ENCODE peak calls at places on chromosomes 2 and 18, in seven cellular contexts. P, B, L, C, X, K and F are unnamed samples.

GRCh38 chr2:119157850-119158511 is 570 bp downstream of the C1QL2 start:
- DNase-seq in P (no peak), B (no peak), L (no peak), C (no peak), X (no peak), K (no peak), F (no peak)

GRCh38 chr2:71789556-71790219 is 336.3 kb downstream of the DYSF start:
- DNase-seq in P (no peak), B (no peak), L (no peak), C (no peak), X (no peak), K (no peak), F (no peak)

GRCh38 chr18:3442894-3443293 is 7.1 kb upstream of the TGIF1 start:
- DNase-seq in P (no peak), B (no peak), L (no peak), C (no peak), X (no peak), K (no peak), F (no peak)

GRCh38 chr18:48825101-48825745 is 125.5 kb downstream of the SMAD7 start:
- DNase-seq in P (no peak), B (no peak), L (peak), C (no peak), X (peak), K (no peak), F (no peak)

GRCh38 chr2:143034292-143035074 is 94.7 kb upstream of the ARHGAP15 start:
- DNase-seq in P (peak), B (peak), L (no peak), C (peak), X (no peak), K (peak), F (peak)

GRCh38 chr2:150700731-150701130 is 213.3 kb upstream of the RND3 start:
- DNase-seq in P (no peak), B (no peak), L (no peak), C (no peak), X (no peak), K (no peak), F (no peak)

GRCh38 chr2:15058015-15058414 is 425.5 kb downstream of the LRATD1 start:
- DNase-seq in P (peak), B (no peak), L (no peak), C (peak), X (no peak), K (no peak), F (peak)

GRCh38 chr2:125169022-125169763 is 1144.1 kb downstream of the CNTNAP5 start:
- DNase-seq in P (no peak), B (no peak), L (no peak), C (no peak), X (no peak), K (no peak), F (no peak)

GRCh38 chr2:233353769-233354499 is at the start of gene DGKD:
- DNase-seq in P (peak), B (no peak), L (no peak), C (peak), X (peak), K (peak), F (peak)

GRCh38 chr18:9466911-9467310 is 8.4 kb upstream of the RALBP1 start:
- DNase-seq in P (no peak), B (no peak), L (no peak), C (no peak), X (no peak), K (no peak), F (no peak)

GRCh38 chr18:48931680-48932461 is 18.9 kb downstream of the SMAD7 start:
- DNase-seq in P (no peak), B (no peak), L (no peak), C (no peak), X (no peak), K (peak), F (peak)

GRCh38 chr2:96509114-96509846 is 4.1 kb upstream of the NEURL3 start:
- DNase-seq in P (peak), B (peak), L (peak), C (peak), X (peak), K (peak), F (peak)

GRCh38 chr18:39188278-39188677 is 1622.7 kb upstream of the CELF4 start:
- DNase-seq in P (no peak), B (no peak), L (no peak), C (no peak), X (no peak), K (no peak), F (no peak)

GRCh38 chr18:7032537-7032936 is 85.1 kb downstream of the LAMA1 start:
- DNase-seq in P (no peak), B (no peak), L (no peak), C (no peak), X (no peak), K (no peak), F (no peak)

GRCh38 chr2:206657087-206657486 is 14.8 kb downstream of the FAM237A start:
- DNase-seq in P (no peak), B (no peak), L (no peak), C (no peak), X (no peak), K (no peak), F (no peak)

GRCh38 chr18:24875761-24876160 is 415.3 kb downstream of the HRH4 start:
- DNase-seq in P (no peak), B (no peak), L (no peak), C (no peak), X (no peak), K (no peak), F (no peak)

GRCh38 chr2:204228169-204228940 is 291.8 kb downstream of the ICOS start:
- DNase-seq in P (no peak), B (peak), L (no peak), C (no peak), X (no peak), K (no peak), F (no peak)

GRCh38 chr18:48922203-48922800 is 28.5 kb downstream of the SMAD7 start:
- DNase-seq in P (no peak), B (no peak), L (no peak), C (no peak), X (peak), K (no peak), F (no peak)

GRCh38 chr2:34254272-34254882 is 655.3 kb upstream of the FAM98A start:
- DNase-seq in P (no peak), B (no peak), L (no peak), C (no peak), X (no peak), K (no peak), F (no peak)

GRCh38 chr18:43486462-43486861 is 209.2 kb upstream of the SYT4 start:
- DNase-seq in P (peak), B (no peak), L (no peak), C (no peak), X (no peak), K (no peak), F (no peak)

GRCh38 chr18:60022671-60023276 is 123.0 kb downstream of the PMAIP1 start:
- DNase-seq in P (no peak), B (no peak), L (no peak), C (no peak), X (no peak), K (no peak), F (no peak)

GRCh38 chr18:34956663-34957062 is 84.5 kb upstream of the MAPRE2 start:
- DNase-seq in P (no peak), B (no peak), L (no peak), C (no peak), X (no peak), K (no peak), F (no peak)

GRCh38 chr2:1482253-1482675 is 69.0 kb downstream of the TPO start:
- DNase-seq in P (no peak), B (no peak), L (no peak), C (no peak), X (no peak), K (no peak), F (no peak)

GRCh38 chr2:98458207-98458606 is 13.5 kb downstream of the INPP4A start:
- DNase-seq in P (no peak), B (no peak), L (no peak), C (no peak), X (no peak), K (no peak), F (no peak)

GRCh38 chr18:47166235-47166634 is 9.9 kb downstream of the IER3IP1 start:
- DNase-seq in P (no peak), B (no peak), L (no peak), C (no peak), X (no peak), K (no peak), F (no peak)

GRCh38 chr18:41499345-41499744 is 455.7 kb upstream of the PIK3C3 start:
- DNase-seq in P (no peak), B (no peak), L (no peak), C (no peak), X (no peak), K (no peak), F (no peak)

GRCh38 chr2:240557808-240558207 is at the start of gene ANKMY1:
- DNase-seq in P (no peak), B (peak), L (peak), C (no peak), X (peak), K (peak), F (peak)

GRCh38 chr18:36412778-36413177 is 115.3 kb downstream of the FHOD3 start:
- DNase-seq in P (no peak), B (no peak), L (no peak), C (peak), X (no peak), K (peak), F (no peak)

GRCh38 chr2:12666445-12666844 is 50.3 kb upstream of the TRIB2 start:
- DNase-seq in P (no peak), B (no peak), L (no peak), C (no peak), X (no peak), K (no peak), F (no peak)

GRCh38 chr18:79121746-79122474 is 52.7 kb downstream of the ATP9B start:
- DNase-seq in P (no peak), B (peak), L (no peak), C (no peak), X (no peak), K (no peak), F (no peak)

GRCh38 chr2:236626391-236627150 is 56.9 kb downstream of the ACKR3 start:
- DNase-seq in P (no peak), B (no peak), L (no peak), C (no peak), X (peak), K (no peak), F (no peak)
- TF ChIP-seq CTCF in P (no peak), B (no peak), L (no peak), C (no peak), X (no peak), K (no peak), F (no peak)

DNA sequence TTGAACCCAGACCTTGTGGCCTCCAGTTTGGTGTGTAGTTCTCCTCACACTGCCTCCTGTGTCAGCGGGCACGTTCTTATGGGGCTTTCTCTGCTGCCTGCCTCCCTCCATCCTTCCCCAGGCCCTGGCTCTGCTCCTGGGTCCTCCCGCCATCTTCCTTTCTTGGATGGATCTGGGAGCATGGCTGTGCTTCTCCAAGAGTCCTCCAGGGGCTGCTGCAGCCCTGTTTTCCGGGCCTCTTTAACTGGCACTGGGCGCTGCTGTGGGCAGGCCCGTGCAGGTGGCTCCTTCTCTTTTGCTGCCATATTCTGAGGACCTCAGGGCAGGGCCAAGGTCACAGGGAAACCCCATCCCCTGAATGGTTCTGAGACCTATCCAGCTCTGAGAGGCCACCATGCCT is 17.8 kb downstream of the THNSL2 start:
- DNase-seq in P (no peak), B (no peak), L (no peak), C (peak), X (no peak), K (no peak), F (no peak)
- TF ChIP-seq CTCF in P (peak), B (peak), L (no peak), C (peak), X (no peak), K (no peak), F (no peak)

DNA sequence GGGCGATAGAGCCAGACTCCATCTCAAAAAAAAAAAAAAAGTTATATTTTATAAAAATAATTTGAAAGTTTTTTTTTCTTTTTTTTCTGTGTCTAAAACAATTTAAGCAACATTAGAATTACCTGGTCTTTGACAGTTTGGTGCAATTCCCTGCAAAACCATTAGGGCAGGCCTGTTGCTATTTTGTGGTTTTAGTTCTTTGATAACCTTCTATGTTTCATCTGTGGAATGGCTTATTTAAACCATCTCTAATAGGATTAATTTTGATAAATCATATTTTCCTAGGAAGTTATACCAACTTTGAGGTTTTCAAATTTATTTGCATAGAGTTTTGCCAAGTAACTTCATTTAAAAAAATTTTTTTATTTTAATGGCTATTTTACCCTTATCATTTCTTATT is 141.2 kb upstream of the TWIST2 start:
- DNase-seq in P (no peak), B (no peak), L (no peak), C (no peak), X (no peak), K (no peak), F (no peak)
- TF ChIP-seq CTCF in P (peak), B (peak), L (no peak), C (no peak), X (no peak), K (peak), F (no peak)

DNA sequence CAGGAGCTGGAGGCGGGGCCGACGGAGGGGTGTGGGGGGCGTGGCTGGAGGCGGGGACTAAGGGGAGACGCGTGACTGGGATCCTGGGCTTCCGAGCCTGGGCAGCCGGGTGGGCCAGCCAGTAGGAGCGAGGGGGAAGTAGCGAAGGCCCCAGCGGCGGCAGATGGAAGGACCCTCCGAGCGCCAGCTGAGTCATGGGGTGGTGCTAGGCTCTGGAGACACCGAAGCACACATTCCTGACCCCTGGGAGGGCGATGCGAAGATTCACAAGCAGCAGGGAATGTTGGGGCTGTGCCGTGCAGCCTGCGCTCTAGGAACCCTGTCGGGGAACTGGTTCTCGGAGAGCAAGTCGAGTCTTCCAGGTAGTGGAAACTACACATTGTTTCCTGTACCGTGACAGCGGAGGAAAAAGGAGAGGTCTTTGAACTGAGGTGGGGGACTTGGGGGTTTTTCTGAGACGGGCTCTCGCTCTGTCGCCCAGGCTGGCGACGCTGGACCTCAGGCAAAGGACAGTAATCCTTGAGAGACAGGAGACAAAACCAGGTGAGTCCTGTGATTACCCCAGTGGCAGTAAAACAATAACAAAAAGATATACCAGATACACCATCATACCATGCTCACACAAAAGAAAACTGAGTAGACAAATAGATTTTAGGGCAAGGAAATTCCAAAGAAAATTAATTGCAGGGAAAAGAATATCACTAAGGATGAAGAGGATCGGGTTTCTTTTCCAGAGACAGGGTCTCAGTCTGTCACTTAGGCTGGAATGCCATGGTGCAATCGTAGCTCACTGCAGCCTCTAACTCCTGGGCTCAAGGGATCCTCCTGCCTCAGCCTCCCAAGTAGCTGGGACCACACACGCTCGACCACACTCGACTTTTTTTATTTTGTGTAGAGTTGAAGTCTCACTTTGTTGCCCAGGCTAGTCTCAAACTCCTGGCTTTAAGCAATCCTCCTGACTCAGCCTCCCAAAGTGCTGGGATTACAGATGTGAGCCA is 828 bp upstream of the AFG3L2 start:
- DNase-seq in P (no peak), B (no peak), L (no peak), C (no peak), X (no peak), K (no peak), F (no peak)
- TF ChIP-seq CTCF in P (no peak), B (no peak), L (no peak), C (peak), X (peak), K (no peak), F (no peak)

DNA sequence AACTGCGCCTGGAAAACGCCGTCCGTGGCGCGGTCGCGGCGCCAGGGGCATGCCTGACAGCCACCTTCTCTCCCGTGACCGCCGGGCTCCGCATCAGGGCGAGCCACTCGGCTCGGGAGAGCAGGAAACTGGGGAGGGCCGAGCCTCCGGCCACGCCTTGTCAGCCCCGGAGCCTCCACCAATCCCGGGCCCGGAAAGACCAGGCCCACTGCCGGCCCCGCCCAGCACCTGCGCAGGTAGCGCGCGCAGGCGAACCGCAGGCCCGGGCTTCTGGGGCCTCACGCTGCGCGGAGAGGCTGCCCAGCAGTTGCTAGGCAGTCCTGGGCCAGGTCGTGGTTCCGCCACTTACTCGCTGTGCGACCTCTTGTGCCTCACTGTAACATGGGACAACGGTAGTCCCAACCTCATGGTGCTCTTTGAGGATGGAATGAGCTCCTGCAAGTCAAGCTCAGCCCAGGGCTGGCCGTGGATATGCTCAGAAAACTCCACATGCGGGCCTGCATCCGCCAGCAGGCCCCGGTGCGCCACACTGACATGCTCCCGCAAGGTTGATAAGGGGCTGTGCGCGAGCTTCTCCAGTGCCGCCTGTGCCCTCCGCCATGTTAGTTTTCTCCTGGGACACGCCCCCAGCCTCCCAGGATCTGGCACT is 97.1 kb downstream of the INHBB start:
- DNase-seq in P (peak), B (no peak), L (peak), C (no peak), X (peak), K (peak), F (no peak)
- TF ChIP-seq CTCF in P (no peak), B (no peak), L (no peak), C (no peak), X (no peak), K (no peak), F (no peak)

GRCh38 chr2:158922610-158923009 is 45.8 kb upstream of the TANC1 start:
- DNase-seq in P (no peak), B (no peak), L (no peak), C (no peak), X (no peak), K (no peak), F (no peak)

GRCh38 chr2:158923641-158924040 is 44.8 kb upstream of the TANC1 start:
- DNase-seq in P (no peak), B (peak), L (no peak), C (no peak), X (no peak), K (no peak), F (no peak)

GRCh38 chr2:158921599-158922408 is 46.6 kb upstream of the TANC1 start:
- DNase-seq in P (no peak), B (no peak), L (no peak), C (no peak), X (no peak), K (no peak), F (no peak)

GRCh38 chr2:158926478-158926948 is 41.9 kb upstream of the TANC1 start:
- DNase-seq in P (peak), B (peak), L (no peak), C (peak), X (no peak), K (peak), F (no peak)

GRCh38 chr2:158923180-158923594 is 45.3 kb upstream of the TANC1 start:
- DNase-seq in P (no peak), B (no peak), L (no peak), C (no peak), X (no peak), K (peak), F (no peak)
- TF ChIP-seq CTCF in P (no peak), B (no peak), L (no peak), C (no peak), X (no peak), K (no peak), F (no peak)

GRCh38 chr2:224062481-224063307 is 23.6 kb upstream of the SERPINE2 start:
- DNase-seq in P (no peak), B (no peak), L (no peak), C (no peak), X (no peak), K (no peak), F (no peak)
- TF ChIP-seq CTCF in P (no peak), B (no peak), L (no peak), C (peak), X (no peak), K (no peak), F (no peak)

GRCh38 chr2:18883626-18884456 is 294.5 kb upstream of the NT5C1B start:
- DNase-seq in P (peak), B (peak), L (no peak), C (peak), X (no peak), K (peak), F (no peak)
- TF ChIP-seq CTCF in P (peak), B (peak), L (no peak), C (peak), X (no peak), K (no peak), F (peak)